ENCODE peak calls at places on chromosomes 2 and 18, in four cellular contexts. W, T, N and P are unnamed samples.

GRCh38 chr2:159208449-159208848 is 78.1 kb downstream of the WDSUB1 start:
- DNase-seq in W (no peak), N (no peak), T (no peak), P (peak)

GRCh38 chr2:28736034-28736433 is 15.6 kb upstream of the PPP1CB start:
- DNase-seq in N (no peak), W (no peak), T (no peak), P (no peak)

GRCh38 chr2:10560626-10561025 is 112.5 kb upstream of the ODC1 start:
- DNase-seq in T (no peak), N (no peak), W (no peak), P (peak)

GRCh38 chr2:207119048-207119447 is 46.7 kb downstream of the KLF7 start:
- DNase-seq in N (no peak), T (no peak), W (no peak), P (no peak)

GRCh38 chr2:106108351-106108750 is 85.8 kb downstream of the UXS1 start:
- DNase-seq in W (no peak), T (peak), N (no peak), P (no peak)

GRCh38 chr2:202052235-202052634 is 18.6 kb downstream of the FZD7 start:
- DNase-seq in T (no peak), W (no peak), N (no peak), P (no peak)

GRCh38 chr2:42602218-42602936 is 33.9 kb downstream of the MTA3 start:
- DNase-seq in T (no peak), N (peak), W (no peak), P (no peak)

GRCh38 chr2:105515581-105516415 is 116.9 kb upstream of the FHL2 start:
- DNase-seq in T (no peak), W (no peak), N (no peak), P (no peak)

GRCh38 chr18:5770176-5770575 is 125.1 kb downstream of the TMEM200C start:
- DNase-seq in N (no peak), W (no peak), T (no peak), P (no peak)

GRCh38 chr2:168607992-168608391 is 151.9 kb downstream of the CERS6 start:
- DNase-seq in W (no peak), T (peak), N (no peak), P (no peak)

GRCh38 chr2:119389615-119390306 is 23.0 kb downstream of the DBI start:
- DNase-seq in T (peak), N (no peak), W (no peak), P (peak)

GRCh38 chr2:211367711-211368110 is 811.3 kb downstream of the CPS1 start:
- DNase-seq in N (peak), W (no peak), T (no peak), P (no peak)

GRCh38 chr18:56541790-56542189 is 96.6 kb downstream of the TXNL1 start:
- DNase-seq in W (no peak), T (no peak), N (no peak), P (no peak)

GRCh38 chr2:236085647-236086046 is 82.5 kb downstream of the GBX2 start:
- DNase-seq in W (no peak), T (no peak), N (no peak), P (no peak)

GRCh38 chr2:49241991-49242390 is 87.7 kb upstream of the FSHR start:
- DNase-seq in W (no peak), T (peak), N (no peak), P (no peak)

GRCh38 chr2:84870306-84870705 is 10.6 kb downstream of the TRABD2A start:
- DNase-seq in W (no peak), T (no peak), N (no peak), P (peak)

GRCh38 chr2:231260442-231260841 is 62.0 kb downstream of the ARMC9 start:
- DNase-seq in W (no peak), N (no peak), T (peak), P (peak)

GRCh38 chr2:64913357-64913869 is 75.8 kb upstream of the SLC1A4 start:
- DNase-seq in N (no peak), W (no peak), T (no peak), P (peak)

GRCh38 chr2:111534816-111535803 is 348.9 kb downstream of the ANAPC1 start:
- DNase-seq in T (peak), N (no peak), W (no peak), P (no peak)

GRCh38 chr2:144524190-144524957 is 4.5 kb upstream of the ZEB2 start:
- DNase-seq in W (no peak), T (no peak), N (no peak), P (peak)

GRCh38 chr2:64291181-64291580 is 147.0 kb upstream of the PELI1 start:
- DNase-seq in T (peak), N (no peak), W (peak), P (no peak)

GRCh38 chr2:70029814-70030409 is 57.4 kb upstream of the PCBP1 start:
- DNase-seq in N (no peak), T (peak), W (no peak), P (peak)

GRCh38 chr2:84901593-84902120 is 3.8 kb upstream of the TMSB10 start:
- DNase-seq in N (no peak), W (no peak), T (peak), P (no peak)

GRCh38 chr2:88656690-88657089 is 29.4 kb upstream of the EIF2AK3 start:
- DNase-seq in T (peak), N (no peak), W (no peak), P (no peak)

GRCh38 chr2:73903313-73903712 is 10.5 kb downstream of the ACTG2 start:
- DNase-seq in T (no peak), N (no peak), W (no peak), P (no peak)

GRCh38 chr18:13572721-13573120 is 153.6 kb downstream of the FAM210A start:
- DNase-seq in W (no peak), T (no peak), N (no peak), P (no peak)

GRCh38 chr2:80519699-80520291 is 215.2 kb upstream of the LRRTM1 start:
- DNase-seq in W (no peak), T (no peak), N (no peak), P (no peak)

GRCh38 chr2:174208026-174208425 is 40.3 kb downstream of the OLA1 start:
- DNase-seq in N (no peak), W (no peak), T (no peak), P (no peak)

GRCh38 chr2:49426991-49427390 is 272.7 kb upstream of the FSHR start:
- DNase-seq in W (no peak), T (no peak), N (no peak), P (no peak)

DNA sequence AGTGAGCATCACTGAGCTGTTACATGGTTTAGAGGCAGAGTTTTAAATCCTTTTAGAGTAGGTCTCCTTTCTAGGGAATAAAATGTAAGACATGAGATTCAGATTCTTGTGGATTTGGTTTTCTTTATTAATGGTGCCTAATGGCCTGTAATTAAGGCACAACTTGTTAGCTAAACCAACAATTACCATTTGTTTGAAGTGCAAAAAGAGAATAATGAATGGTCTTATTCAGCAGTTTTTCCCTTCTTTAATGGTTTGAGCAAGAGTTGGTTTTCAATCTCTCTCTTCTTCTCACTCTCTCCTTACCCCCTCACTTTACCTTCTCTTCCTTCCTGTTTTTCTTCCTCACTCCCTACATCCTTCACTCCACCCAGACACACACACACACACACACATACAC is 312.2 kb upstream of the TRIB2 start:
- DNase-seq in N (no peak), W (no peak), T (no peak), P (no peak)
- TF ChIP-seq RCOR1 in N (no peak), W (no peak), T (no peak), P (no peak)

DNA sequence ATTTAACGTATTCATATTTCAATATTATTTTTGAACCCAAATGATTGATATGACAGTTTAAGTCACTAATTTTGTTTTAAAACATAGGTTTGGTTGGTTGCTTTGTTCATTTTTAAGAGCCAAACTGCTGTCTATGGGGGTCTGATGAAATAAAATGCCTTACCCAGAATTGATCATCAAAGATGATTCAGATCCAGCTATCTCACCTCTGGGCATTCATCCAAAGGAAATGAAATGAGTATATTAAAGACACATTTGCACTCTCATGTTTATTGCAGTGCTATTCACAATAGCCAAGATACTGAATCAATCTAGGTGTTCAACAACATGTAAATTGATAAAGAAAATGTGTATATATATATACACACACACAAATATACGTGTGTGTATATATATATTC is 326.9 kb upstream of the GULP1 start:
- DNase-seq in T (peak), W (no peak), N (no peak), P (no peak)
- TF ChIP-seq RCOR1 in T (no peak), W (no peak), N (no peak), P (no peak)

GRCh38 chr2:134333646-134334189 is 79.8 kb downstream of the MGAT5 start:
- DNase-seq in W (no peak), N (no peak), T (no peak), P (no peak)
- TF ChIP-seq RCOR1 in W (no peak), N (no peak), T (no peak), P (no peak)

GRCh38 chr2:170846318-170846717 is 29.6 kb downstream of the GAD1 start:
- DNase-seq in W (no peak), T (no peak), N (no peak), P (no peak)
- TF ChIP-seq RCOR1 in W (no peak), T (no peak), N (no peak), P (no peak)

DNA sequence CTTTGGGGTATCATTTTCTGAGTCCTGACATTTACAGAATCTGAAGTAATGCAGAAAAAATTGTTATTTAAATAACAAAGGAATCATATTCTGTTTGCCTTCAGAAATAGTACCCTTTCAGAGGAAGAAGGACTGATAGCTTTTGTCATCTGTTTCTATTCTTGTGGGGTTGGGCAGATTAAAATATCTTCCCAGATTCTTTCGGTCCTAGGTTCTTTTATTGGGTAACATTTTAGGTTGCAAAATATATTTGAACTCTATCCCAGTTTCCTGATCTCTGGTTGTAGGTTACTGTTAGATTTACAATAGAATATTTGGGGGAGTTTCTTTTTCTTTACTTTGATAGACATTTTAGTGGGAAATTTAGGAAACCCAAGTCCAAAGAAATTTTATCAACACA is 550.5 kb downstream of the SPAG16 start:
- DNase-seq in W (no peak), N (no peak), T (peak), P (no peak)
- TF ChIP-seq RCOR1 in W (no peak), N (no peak), T (no peak), P (no peak)

DNA sequence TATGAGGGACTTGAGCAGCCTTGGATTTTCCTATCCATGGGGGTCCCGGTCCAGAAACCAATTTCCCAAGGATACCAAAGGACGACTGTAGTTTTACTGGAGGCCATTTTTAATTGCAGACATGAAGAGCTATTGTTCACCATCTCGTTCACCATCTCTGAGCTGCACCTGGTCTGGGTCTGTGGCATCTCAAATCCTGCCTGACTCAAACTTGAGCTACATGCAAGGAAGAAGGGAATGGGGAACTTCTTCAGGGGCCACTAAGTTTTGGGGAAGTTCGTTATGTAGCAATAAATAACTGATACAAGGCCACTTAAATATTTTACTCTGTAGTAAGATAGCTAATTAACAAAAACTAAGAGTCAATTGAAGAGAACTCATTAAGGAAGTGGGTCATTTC is 2.1 kb upstream of the SMCHD1 start:
- DNase-seq in T (no peak), N (no peak), W (no peak), P (no peak)
- TF ChIP-seq RCOR1 in T (no peak), N (no peak), W (no peak), P (no peak)

DNA sequence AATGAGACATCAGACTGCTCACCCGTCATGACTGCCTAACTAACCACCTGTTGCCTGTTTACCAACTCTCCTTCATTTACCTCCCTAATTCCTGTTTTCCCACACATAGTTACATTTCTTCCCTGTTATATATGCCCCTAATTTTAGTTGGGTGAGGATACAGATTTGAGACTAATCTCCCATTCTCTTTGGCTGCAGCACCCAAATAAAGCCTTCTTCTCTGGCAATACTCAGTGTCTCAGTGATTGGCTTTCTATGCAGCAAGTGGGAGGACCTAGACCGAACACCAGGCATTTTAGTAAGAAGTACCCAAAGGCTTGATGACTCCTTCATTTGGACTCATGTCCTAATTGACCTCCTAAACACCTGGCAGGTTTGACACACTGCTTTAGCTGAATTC is 147.2 kb downstream of the TRIB2 start:
- DNase-seq in N (no peak), W (no peak), T (no peak), P (no peak)
- TF ChIP-seq RCOR1 in N (no peak), W (no peak), T (no peak), P (no peak)

DNA sequence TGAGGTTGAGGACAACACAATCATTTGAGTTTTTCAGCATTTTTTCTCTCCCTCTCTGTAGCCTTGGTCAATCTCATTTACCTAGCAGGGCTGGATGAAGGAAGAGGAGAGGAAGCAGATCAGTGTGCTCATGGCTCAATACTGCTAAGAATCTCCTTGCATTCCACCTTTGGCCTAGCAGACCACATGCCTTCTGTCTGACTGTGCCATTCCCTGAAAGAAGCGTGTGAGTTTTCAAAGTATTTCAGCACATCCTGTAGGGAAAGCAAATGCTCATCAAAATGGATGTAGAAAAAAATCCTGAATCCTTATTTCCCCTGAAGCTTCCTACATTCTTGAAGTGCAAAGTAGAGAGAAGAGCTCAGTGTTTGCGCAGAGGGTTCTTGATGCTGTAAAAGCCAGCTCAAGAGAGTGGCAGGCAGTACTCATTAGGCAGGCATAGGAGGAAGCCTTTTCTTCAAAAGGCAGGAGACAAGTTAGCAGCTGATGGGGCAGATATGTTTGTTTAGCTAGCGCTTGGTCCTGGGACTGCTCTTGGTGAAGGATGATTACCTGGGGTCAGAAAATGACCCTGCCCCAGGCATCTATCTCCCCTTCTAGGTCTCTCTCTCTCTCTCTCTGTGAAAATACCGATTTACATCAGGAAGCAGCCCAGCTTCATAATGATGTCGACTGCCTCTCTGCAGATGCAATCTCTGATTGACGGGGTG is 14.4 kb upstream of the PIK3C3 start:
- DNase-seq in W (no peak), T (peak), N (no peak), P (no peak)
- TF ChIP-seq RCOR1 in W (no peak), T (no peak), N (no peak), P (no peak)